ENCODE peak calls at places on chromosome 6, in four cellular contexts. Q, F, L and M are unnamed samples.

GRCh38 chr6:1418471-1419191 is 29.3 kb downstream of the FOXF2 start:
- DNase-seq in Q (no peak), F (no peak), L (no peak), M (no peak)

GRCh38 chr6:118678866-118679265 is 27.5 kb upstream of the CEP85L start:
- DNase-seq in Q (no peak), F (no peak), L (no peak), M (no peak)

GRCh38 chr6:3534599-3534998 is 77.7 kb upstream of the SLC22A23 start:
- DNase-seq in Q (no peak), F (no peak), L (no peak), M (no peak)

GRCh38 chr6:39389372-39389767 is 66.9 kb upstream of the KCNK16 start:
- DNase-seq in Q (no peak), F (no peak), L (no peak), M (no peak)

GRCh38 chr6:96795481-96795880 is 41.8 kb downstream of the GPR63 start:
- DNase-seq in Q (no peak), F (no peak), L (peak; percentile 13), M (no peak)

GRCh38 chr6:156992396-156992795 is 215.2 kb downstream of the ARID1B start:
- DNase-seq in Q (no peak), F (no peak), L (no peak), M (no peak)

GRCh38 chr6:8860671-8861070 is 425.3 kb upstream of the SLC35B3 start:
- DNase-seq in Q (no peak), F (no peak), L (no peak), M (no peak)

GRCh38 chr6:57305754-57306153 is 11.7 kb upstream of the PRIM2 start:
- DNase-seq in Q (no peak), F (no peak), L (no peak), M (no peak)

GRCh38 chr6:168107191-168107940 is 28.4 kb upstream of the FRMD1 start:
- DNase-seq in Q (no peak), F (no peak), L (no peak), M (no peak)

GRCh38 chr6:25623065-25623464 is 28.9 kb upstream of the SCGN start:
- DNase-seq in Q (no peak), F (no peak), L (no peak), M (no peak)
- TF ChIP-seq POLR2AphosphoS5 in Q (no peak), F (no peak), L (no peak), M (no peak)

DNA sequence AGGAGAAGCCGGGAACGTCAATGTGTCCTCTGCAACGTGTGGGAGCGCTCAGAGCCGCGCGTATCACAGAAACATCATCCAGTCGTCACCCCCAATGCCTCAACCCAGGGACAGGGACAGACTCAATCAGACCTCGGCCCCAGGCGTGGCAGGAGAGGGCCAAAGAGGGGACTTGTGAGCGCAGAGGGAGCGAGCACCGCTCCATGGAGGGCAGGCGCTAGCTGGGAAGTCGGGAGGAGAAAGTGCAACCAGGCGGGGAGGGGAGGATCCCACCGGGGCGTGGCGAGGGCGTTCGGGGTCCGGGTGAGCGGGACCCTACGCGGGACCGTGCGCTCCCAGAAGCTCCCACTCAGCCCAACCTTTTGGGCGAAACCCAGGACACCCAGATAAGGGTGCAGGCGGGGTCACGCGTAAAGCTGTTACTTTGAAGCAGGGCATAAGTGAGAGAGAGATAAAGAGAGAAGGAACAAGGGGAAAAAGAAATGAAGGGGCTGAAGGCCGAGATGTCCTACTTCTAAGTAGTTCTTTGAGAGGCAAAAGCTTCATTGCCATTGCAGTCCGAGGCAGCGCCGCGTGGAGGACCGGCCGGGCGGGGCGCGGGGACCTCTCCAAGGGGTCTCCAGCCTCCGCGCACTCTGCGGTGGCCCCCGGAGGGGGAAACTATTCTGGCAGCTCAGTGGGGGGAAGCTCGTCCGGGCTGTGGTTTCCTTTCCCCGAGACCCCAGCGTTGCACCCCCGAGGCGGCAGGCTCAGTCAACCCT is 862 bp upstream of the SOBP start:
- DNase-seq in Q (peak; percentile 32), F (peak; percentile 85), L (peak; percentile 27), M (peak; percentile 36)
- TF ChIP-seq TAF1 in Q (no peak), F (no peak), L (no peak), M (no peak)

GRCh38 chr6:45714795-45715507 is 300.7 kb downstream of the CLIC5 start:
- DNase-seq in Q (peak; percentile 20), F (peak; percentile 49), L (peak; percentile 21), M (peak; percentile 25)
- TF ChIP-seq POLR2A in Q (no peak), F (no peak), L (no peak), M (no peak)

DNA sequence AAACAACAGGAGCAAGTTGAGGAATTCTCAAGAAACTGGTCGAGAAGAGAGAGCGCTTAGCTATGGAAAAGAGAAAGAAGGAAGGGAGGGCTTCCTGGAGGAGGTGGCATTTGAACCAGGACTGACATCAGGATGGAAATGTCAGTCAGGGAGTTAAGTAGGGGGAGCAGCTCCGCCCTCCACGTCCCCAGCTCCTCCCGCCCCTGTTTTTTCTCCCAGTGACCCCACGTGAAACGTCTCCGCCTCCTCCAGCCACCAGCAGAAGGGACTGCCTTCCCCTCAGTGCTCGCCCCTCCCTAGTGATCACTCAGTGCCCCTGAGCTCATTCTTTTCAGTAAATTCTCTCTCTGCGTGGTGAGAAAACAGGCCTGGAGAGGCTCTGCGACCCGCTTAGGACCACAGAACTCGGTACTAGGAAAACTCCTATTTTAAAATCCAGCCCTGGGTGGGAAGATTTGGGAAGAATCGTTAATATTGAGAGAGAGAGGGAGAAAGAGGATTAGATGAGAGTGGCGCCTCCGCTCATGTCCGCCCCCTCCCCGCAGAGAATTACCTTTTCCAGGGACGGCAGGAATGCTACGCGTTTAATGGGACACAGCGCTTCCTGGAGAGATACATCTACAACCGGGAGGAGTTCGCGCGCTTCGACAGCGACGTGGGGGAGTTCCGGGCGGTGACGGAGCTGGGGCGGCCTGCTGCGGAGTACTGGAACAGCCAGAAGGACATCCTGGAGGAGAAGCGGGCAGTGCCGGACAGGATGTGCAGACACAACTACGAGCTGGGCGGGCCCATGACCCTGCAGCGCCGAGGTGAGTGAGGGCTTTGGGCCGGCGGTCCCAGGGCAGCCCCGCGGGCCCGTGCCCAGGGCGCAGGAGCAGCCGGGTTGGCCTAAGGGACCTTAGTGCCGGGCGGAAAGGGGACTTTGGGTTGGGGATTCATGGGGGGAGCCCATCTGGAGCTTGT is 4.6 kb downstream of the HLA-DPB1 start:
- DNase-seq in Q (peak; percentile 45), F (peak; percentile 75), L (no peak), M (no peak)
- TF ChIP-seq POLR2AphosphoS5 in Q (no peak), F (no peak), L (peak; percentile 79), M (peak; percentile 65)

GRCh38 chr6:43910638-43911353 is 140.8 kb downstream of the VEGFA start:
- DNase-seq in Q (no peak), F (no peak), L (no peak), M (no peak)
- TF ChIP-seq TAF1 in Q (no peak), F (no peak), L (no peak), M (no peak)

GRCh38 chr6:158767714-158768113 is 51.5 kb downstream of the EZR start:
- DNase-seq in Q (no peak), F (no peak), L (no peak), M (no peak)

GRCh38 chr6:158764941-158765340 is 54.2 kb downstream of the EZR start:
- DNase-seq in Q (no peak), F (no peak), L (no peak), M (no peak)

GRCh38 chr6:158768396-158768795 is 50.8 kb downstream of the EZR start:
- DNase-seq in Q (no peak), F (no peak), L (no peak), M (no peak)

GRCh38 chr6:158765509-158766068 is 53.6 kb downstream of the EZR start:
- DNase-seq in Q (no peak), F (no peak), L (no peak), M (no peak)

DNA sequence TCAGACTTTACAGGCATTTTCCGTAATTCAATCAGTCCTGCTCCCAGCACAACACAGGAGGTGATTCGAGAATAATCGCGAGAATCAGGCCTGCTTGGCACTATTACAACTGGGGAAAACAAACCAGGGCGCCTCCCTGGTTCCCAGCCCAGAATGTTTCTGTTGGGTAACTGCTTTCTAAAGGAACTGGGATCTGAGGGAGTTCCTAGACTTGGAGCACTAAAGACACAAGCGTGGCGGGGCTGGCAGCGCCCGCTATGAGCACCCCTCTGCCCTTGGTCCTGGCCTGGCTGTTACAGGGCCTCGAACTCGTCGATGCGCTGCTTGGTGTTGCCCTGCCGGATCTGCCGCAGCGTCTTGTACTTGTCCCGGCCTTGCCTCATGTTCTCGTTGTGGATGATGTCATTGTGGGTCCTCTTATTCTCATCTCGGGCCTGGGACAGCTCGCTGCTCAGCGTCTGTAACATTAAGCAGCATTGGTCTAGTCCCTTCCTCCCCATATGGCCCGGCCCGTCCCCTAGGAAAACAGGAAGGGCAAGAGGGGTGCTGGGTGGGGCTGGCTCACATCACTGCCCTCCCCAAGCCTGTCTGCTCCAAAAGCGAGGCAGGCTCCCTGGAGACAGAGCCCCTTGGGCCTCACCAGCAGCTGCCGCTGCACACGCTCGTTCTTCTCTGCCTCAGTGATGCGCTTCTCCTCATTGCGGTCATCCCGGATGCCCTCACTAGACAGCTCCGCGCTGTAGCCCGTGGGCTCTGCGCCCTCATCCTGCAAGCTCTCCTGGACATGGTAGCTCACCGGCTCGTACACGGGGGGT is 52.3 kb downstream of the EZR start:
- DNase-seq in Q (no peak), F (no peak), L (no peak), M (no peak)
- TF ChIP-seq POLR2A in Q (no peak), F (no peak), L (peak; percentile 54), M (peak; percentile 13)